ENCODE peak calls at places on chromosomes 7 and 10, in nine cellular contexts. K, R, I, N, P, X, S, W and D are unnamed samples.

GRCh38 chr10:14181197-14181936 is 149.4 kb downstream of the FRMD4A start:
- DNase-seq in P (no peak), X (no peak), W (no peak), R (no peak), S (no peak), N (no peak), K (no peak), I (no peak), D (no peak)

GRCh38 chr7:105602325-105603305 is 21.3 kb upstream of the EFCAB10 start:
- DNase-seq in W (no peak), R (no peak), P (peak), K (peak), N (no peak), I (no peak), X (no peak), S (peak), D (peak)

GRCh38 chr7:38881947-38882684 is 26.9 kb downstream of the VPS41 start:
- DNase-seq in N (no peak), K (no peak), S (no peak), X (no peak), R (no peak), P (no peak), I (no peak), W (no peak), D (no peak)

GRCh38 chr7:91348686-91349085 is 84.5 kb downstream of the FZD1 start:
- DNase-seq in K (no peak), W (no peak), P (peak), X (no peak), I (no peak), N (no peak), R (peak), S (no peak), D (peak)

GRCh38 chr10:17375936-17376584 is 78.3 kb downstream of the ST8SIA6 start:
- DNase-seq in K (no peak), N (no peak), R (no peak), W (no peak), I (peak), S (no peak), P (peak), X (no peak), D (peak)

GRCh38 chr10:31001740-31002139 is 29.9 kb downstream of the ZNF438 start:
- DNase-seq in K (no peak), W (no peak), I (no peak), R (no peak), P (peak), X (no peak), S (no peak), N (no peak), D (peak)

GRCh38 chr10:67818323-67818722 is 19.7 kb downstream of the DNAJC12 start:
- DNase-seq in P (peak), K (no peak), N (no peak), I (no peak), R (no peak), X (no peak), W (no peak), S (no peak), D (peak)

GRCh38 chr10:119131512-119132240 is 27.8 kb downstream of the DENND10 start:
- DNase-seq in X (peak), I (peak), K (peak), N (no peak), R (no peak), W (no peak), S (no peak), P (peak), D (peak)

GRCh38 chr7:140326116-140326928 is 72.0 kb downstream of the SLC37A3 start:
- DNase-seq in W (peak), I (peak), R (no peak), K (peak), S (no peak), X (peak), P (peak), N (peak), D (peak)

GRCh38 chr10:92591550-92592140 is 1.3 kb upstream of the KIF11 start:
- DNase-seq in I (peak), W (peak), N (peak), R (no peak), S (peak), X (peak), P (peak), K (peak), D (peak)

GRCh38 chr7:149824301-149824741 is 13.9 kb upstream of the ZNF862 start:
- DNase-seq in R (no peak), S (peak), N (no peak), I (no peak), X (no peak), P (no peak), W (no peak), K (no peak), D (no peak)

GRCh38 chr10:73117976-73118743 is 7.9 kb downstream of the NUDT13 start:
- DNase-seq in S (no peak), P (peak), N (no peak), X (no peak), I (peak), R (no peak), K (peak), W (no peak), D (peak)

GRCh38 chr10:109837384-109837783 is 85.9 kb downstream of the XPNPEP1 start:
- DNase-seq in S (no peak), R (no peak), K (no peak), I (no peak), W (no peak), X (no peak), P (no peak), N (no peak), D (no peak)

GRCh38 chr7:28842769-28843295 is 115.3 kb downstream of the TRIL start:
- DNase-seq in X (no peak), N (no peak), I (no peak), R (no peak), K (no peak), S (no peak), P (no peak), W (no peak), D (no peak)

GRCh38 chr10:7054915-7055314 is 355.9 kb downstream of the SFMBT2 start:
- DNase-seq in W (no peak), N (no peak), I (peak), R (no peak), X (no peak), S (no peak), K (peak), P (peak), D (no peak)

GRCh38 chr7:129295015-129295423 is 70.2 kb downstream of the AHCYL2 start:
- DNase-seq in W (no peak), X (no peak), K (peak), N (no peak), P (peak), I (peak), S (no peak), R (peak), D (peak)

GRCh38 chr10:101006593-101007098 is 7.0 kb downstream of the LZTS2 start:
- DNase-seq in I (no peak), S (no peak), N (no peak), X (no peak), K (peak), R (no peak), P (no peak), W (no peak), D (no peak)

GRCh38 chr7:50783801-50784507 is 1.3 kb upstream of the GRB10 start:
- DNase-seq in X (no peak), R (no peak), P (no peak), W (no peak), S (no peak), K (peak), I (no peak), N (no peak), D (no peak)

GRCh38 chr7:50781894-50782293 is 802 bp downstream of the GRB10 start:
- DNase-seq in R (no peak), P (no peak), X (no peak), I (no peak), S (no peak), N (no peak), W (no peak), K (no peak), D (no peak)

GRCh38 chr7:50781371-50781770 is 1.3 kb downstream of the GRB10 start:
- DNase-seq in W (no peak), N (no peak), K (no peak), R (no peak), I (no peak), P (no peak), S (no peak), X (no peak), D (no peak)

GRCh38 chr7:50783304-50783703 is 608 bp upstream of the GRB10 start:
- DNase-seq in R (no peak), X (no peak), N (no peak), W (no peak), I (no peak), S (no peak), P (no peak), K (no peak), D (no peak)

GRCh38 chr7:50782376-50783208 is at the start of gene GRB10:
- DNase-seq in R (no peak), X (no peak), S (peak), K (peak), W (no peak), I (no peak), P (peak), N (peak), D (peak)
- TF ChIP-seq CTCF in R (peak), X (peak), S (peak), K (no peak), W (no peak), I (no peak), P (no peak), N (no peak), D (peak)

GRCh38 chr10:132574288-132574687 is 36.7 kb downstream of the INPP5A start:
- DNase-seq in X (peak), N (no peak), K (no peak), I (no peak), R (no peak), P (no peak), S (no peak), W (no peak), D (no peak)

GRCh38 chr10:132572545-132572937 is 35.0 kb downstream of the INPP5A start:
- DNase-seq in I (peak), N (no peak), W (no peak), S (no peak), R (no peak), P (no peak), X (no peak), K (peak), D (peak)

GRCh38 chr10:132570265-132570664 is 32.7 kb downstream of the INPP5A start:
- DNase-seq in K (no peak), N (no peak), X (no peak), W (no peak), I (no peak), R (no peak), P (no peak), S (no peak), D (no peak)

GRCh38 chr10:132571565-132572544 is 34.3 kb downstream of the INPP5A start:
- DNase-seq in R (peak), K (peak), P (peak), I (peak), N (peak), W (peak), X (peak), S (no peak), D (peak)

DNA sequence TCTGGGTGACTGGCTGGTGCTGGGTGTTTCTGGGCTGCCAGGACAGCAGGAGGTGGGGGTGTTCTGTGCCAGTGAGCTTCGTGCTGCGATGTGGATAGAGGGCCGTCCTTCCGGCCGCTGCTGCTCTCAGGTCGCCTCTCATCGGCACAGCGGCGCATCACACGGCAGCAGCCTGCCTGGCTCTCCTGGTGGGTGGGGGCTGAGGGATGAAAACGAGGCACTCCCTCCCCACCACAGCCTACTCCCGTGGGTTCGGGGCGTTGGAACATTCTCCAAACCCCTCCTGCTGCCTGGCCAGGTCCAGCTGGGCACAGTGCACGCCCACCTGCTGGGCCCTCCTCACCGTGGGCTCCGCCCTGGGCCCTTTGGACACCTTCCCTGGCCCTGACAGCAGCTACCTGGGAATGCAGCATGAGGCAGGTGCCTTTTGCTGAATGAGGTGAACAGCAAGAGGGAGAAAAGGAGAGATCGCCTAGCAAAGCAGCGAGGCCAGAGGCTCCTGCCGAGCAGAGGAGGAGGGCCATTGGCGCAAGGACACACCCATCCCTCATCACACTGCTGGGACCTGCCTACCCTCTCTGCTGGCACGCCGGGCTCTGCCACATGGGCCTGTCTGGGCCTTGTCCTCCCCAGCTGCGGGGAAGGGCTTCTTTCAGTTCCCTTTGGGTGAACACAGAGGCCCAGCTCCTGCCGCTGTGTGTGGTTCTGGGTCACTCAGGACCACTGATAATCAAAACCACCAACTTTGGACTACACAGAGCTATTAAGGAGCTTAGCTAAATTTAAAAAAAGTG is 33.4 kb downstream of the INPP5A start:
- DNase-seq in R (no peak), X (peak), P (no peak), I (peak), W (peak), N (no peak), K (no peak), S (peak), D (no peak)
- H3K4me3 ChIP-seq in R (no peak), X (no peak), P (no peak), I (no peak), W (no peak), N (no peak), K (no peak), S (no peak), D (no peak)

GRCh38 chr10:43667317-43667731 is 18.6 kb upstream of the ZNF32 start:
- DNase-seq in W (no peak), N (no peak), X (no peak), S (no peak), P (peak), K (peak), R (no peak), I (peak), D (peak)

GRCh38 chr10:43666551-43666950 is 17.9 kb upstream of the ZNF32 start:
- DNase-seq in R (no peak), W (no peak), X (no peak), N (no peak), S (no peak), I (no peak), P (no peak), K (no peak), D (no peak)

GRCh38 chr10:43671659-43672555 is 23.2 kb upstream of the ZNF32 start:
- DNase-seq in K (peak), S (peak), W (peak), R (no peak), I (peak), N (peak), X (no peak), P (peak), D (peak)

GRCh38 chr10:43665054-43665453 is 16.4 kb upstream of the ZNF32 start:
- DNase-seq in W (no peak), R (no peak), X (no peak), S (no peak), K (peak), P (peak), N (no peak), I (no peak), D (no peak)

GRCh38 chr10:43667736-43668371 is 19.2 kb upstream of the ZNF32 start:
- DNase-seq in S (no peak), P (no peak), R (no peak), K (no peak), W (no peak), X (no peak), I (no peak), N (no peak), D (no peak)
- TF ChIP-seq CTCF in S (no peak), P (no peak), R (no peak), K (no peak), W (no peak), X (no peak), I (no peak), N (no peak), D (no peak)

DNA sequence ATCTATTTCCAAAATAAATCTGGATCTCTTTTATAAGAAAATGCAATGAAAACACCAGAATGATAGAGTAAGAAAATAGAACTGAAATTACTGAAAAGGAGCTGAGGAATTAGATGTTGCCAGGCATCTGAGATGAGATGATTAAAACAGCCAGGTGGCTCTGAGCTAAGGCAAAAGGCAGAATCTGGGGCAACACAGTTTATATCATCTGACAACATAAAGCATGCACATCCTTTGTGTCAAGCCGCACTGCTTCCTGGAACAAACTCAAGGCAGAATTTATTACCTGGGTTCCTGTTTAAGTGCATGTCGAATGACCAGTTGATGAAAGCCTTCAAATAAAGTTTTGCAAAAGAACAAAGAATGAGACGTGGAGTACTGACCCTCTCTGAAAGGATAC is 247.0 kb downstream of the SNX10 start:
- DNase-seq in K (no peak), I (no peak), R (no peak), S (no peak), P (no peak), N (no peak), W (no peak), X (no peak), D (no peak)
- H3K4me3 ChIP-seq in K (no peak), I (no peak), R (no peak), S (no peak), P (no peak), N (no peak), W (no peak), X (no peak), D (no peak)